ENCODE peak calls at places on chromosomes 16 and 17, in four cellular contexts. One of them, this sample, is unnamed.

GRCh38 chr16:29868396-29868795 is 5.4 kb upstream of the CDIPT start:
- DNase-seq in GF-D8: no peak
- DNase-seq in Caco-2: no peak
- DNase-seq in stimulated activated CD4-positive, alpha-beta T cell treated with anti-CD3 and anti-CD28 coated beads, Interleukin-2, amount 100 ng/mL, for 48 hours: no peak
- DNase-seq in this sample: no peak

GRCh38 chr16:24909856-24910255 is 64.1 kb downstream of the SLC5A11 start:
- DNase-seq in GF-D8: no peak
- DNase-seq in stimulated activated CD4-positive, alpha-beta T cell treated with anti-CD3 and anti-CD28 coated beads, Interleukin-2, amount 100 ng/mL, for 48 hours: no peak
- DNase-seq in Caco-2: no peak
- DNase-seq in this sample: no peak

GRCh38 chr17:80265205-80266068 is 4.8 kb downstream of the RNF213 start:
- DNase-seq in Caco-2: no peak
- DNase-seq in GF-D8: no peak
- DNase-seq in stimulated activated CD4-positive, alpha-beta T cell treated with anti-CD3 and anti-CD28 coated beads, Interleukin-2, amount 100 ng/mL, for 48 hours: peak
- DNase-seq in this sample: no peak

GRCh38 chr16:27529962-27530361 is 19.8 kb downstream of the GTF3C1 start:
- DNase-seq in GF-D8: no peak
- DNase-seq in stimulated activated CD4-positive, alpha-beta T cell treated with anti-CD3 and anti-CD28 coated beads, Interleukin-2, amount 100 ng/mL, for 48 hours: no peak
- DNase-seq in Caco-2: no peak
- DNase-seq in this sample: no peak

GRCh38 chr17:20300399-20301037 is 166.8 kb downstream of the LGALS9B start:
- DNase-seq in GF-D8: no peak
- DNase-seq in Caco-2: no peak
- DNase-seq in stimulated activated CD4-positive, alpha-beta T cell treated with anti-CD3 and anti-CD28 coated beads, Interleukin-2, amount 100 ng/mL, for 48 hours: no peak
- DNase-seq in this sample: no peak

GRCh38 chr16:31664683-31665482 is 137.2 kb downstream of the AHSP start:
- DNase-seq in Caco-2: no peak
- DNase-seq in GF-D8: no peak
- DNase-seq in stimulated activated CD4-positive, alpha-beta T cell treated with anti-CD3 and anti-CD28 coated beads, Interleukin-2, amount 100 ng/mL, for 48 hours: no peak
- DNase-seq in this sample: no peak

GRCh38 chr17:36980281-36980761 is 31.6 kb downstream of the AATF start:
- DNase-seq in GF-D8: no peak
- DNase-seq in Caco-2: no peak
- DNase-seq in stimulated activated CD4-positive, alpha-beta T cell treated with anti-CD3 and anti-CD28 coated beads, Interleukin-2, amount 100 ng/mL, for 48 hours: no peak
- DNase-seq in this sample: no peak

GRCh38 chr16:1428511-1428910 is 2.4 kb upstream of the PERCC1 start:
- DNase-seq in GF-D8: peak
- DNase-seq in Caco-2: no peak
- DNase-seq in stimulated activated CD4-positive, alpha-beta T cell treated with anti-CD3 and anti-CD28 coated beads, Interleukin-2, amount 100 ng/mL, for 48 hours: peak
- DNase-seq in this sample: no peak

This sample was measured in HuH-7.